ENCODE peak calls at places on chromosomes 2 and 18, in eight cellular contexts. R is RWPE1; V is effector memory CD4-positive, alpha-beta T cell; G is adrenal gland; M is ovary; L is SJSA1; J is left ventricle myocardium inferior; Z is heart left ventricle. H is an unnamed sample.

GRCh38 chr2:42975358-42975717 is 183.0 kb upstream of the HAAO start:
- DNase-seq in R (no peak), V (no peak), G (no peak), M (no peak), L (no peak), J (no peak), Z (no peak), H (no peak)

GRCh38 chr2:134955744-134956143 is 37.1 kb downstream of the CCNT2 start:
- DNase-seq in R (no peak), V (no peak), G (no peak), M (no peak), L (no peak), J (no peak), Z (no peak), H (no peak)

GRCh38 chr2:166091439-166091838 is 36.4 kb downstream of the SCN1A start:
- DNase-seq in R (no peak), V (no peak), G (no peak), M (no peak), L (no peak), J (no peak), Z (no peak), H (no peak)

GRCh38 chr2:71856709-71857525 is 290.7 kb downstream of the CYP26B1 start:
- DNase-seq in R (peak; percentile 46), V (no peak), G (no peak), M (no peak), L (no peak), J (no peak), Z (no peak), H (no peak)

GRCh38 chr2:97728091-97728596 is 14.8 kb downstream of the ZAP70 start:
- DNase-seq in R (peak; percentile 64), V (no peak), G (no peak), M (no peak), L (no peak), J (peak; percentile 57), Z (no peak), H (no peak)

GRCh38 chr2:33521791-33522281 is 45.4 kb downstream of the RASGRP3 start:
- DNase-seq in R (no peak), V (no peak), G (no peak), M (no peak), L (no peak), J (no peak), Z (peak; percentile 18), H (no peak)

GRCh38 chr2:196586511-196586991 is 53.0 kb upstream of the CCDC150 start:
- DNase-seq in R (peak; percentile 42), V (no peak), G (no peak), M (no peak), L (no peak), J (no peak), Z (no peak), H (no peak)

GRCh38 chr2:122028371-122029102 is 273.1 kb downstream of the TSN start:
- DNase-seq in R (peak; percentile 85), V (no peak), G (no peak), M (no peak), L (no peak), J (no peak), Z (no peak), H (no peak)

GRCh38 chr18:11761553-11761952 is 72.5 kb downstream of the GNAL start:
- DNase-seq in R (no peak), V (no peak), G (no peak), M (no peak), L (no peak), J (no peak), Z (no peak), H (no peak)

GRCh38 chr2:17591846-17592245 is 51.4 kb downstream of the VSNL1 start:
- DNase-seq in R (no peak), V (no peak), G (no peak), M (no peak), L (no peak), J (no peak), Z (no peak), H (no peak)

GRCh38 chr2:218648473-218649100 is 10.8 kb downstream of the ZNF142 start:
- DNase-seq in R (peak; percentile 60), V (no peak), G (peak; percentile 46), M (no peak), L (peak; percentile 63), J (no peak), Z (no peak), H (peak; percentile 74)

GRCh38 chr2:84846041-84846663 is 34.7 kb downstream of the TRABD2A start:
- DNase-seq in R (no peak), V (peak; percentile 18), G (no peak), M (no peak), L (no peak), J (no peak), Z (no peak), H (no peak)

GRCh38 chr2:66926594-66927112 is 470.5 kb upstream of the ETAA1 start:
- DNase-seq in R (no peak), V (no peak), G (no peak), M (no peak), L (no peak), J (no peak), Z (no peak), H (no peak)

GRCh38 chr2:177796644-177797415 is 275.7 kb downstream of the PDE11A start:
- DNase-seq in R (no peak), V (no peak), G (no peak), M (no peak), L (no peak), J (peak; percentile 26), Z (no peak), H (no peak)

GRCh38 chr2:95056461-95057459 is 31.3 kb downstream of the MAL start:
- DNase-seq in R (no peak), V (no peak), G (no peak), M (no peak), L (no peak), J (no peak), Z (no peak), H (peak; percentile 29)

GRCh38 chr2:101063753-101064502 is 61.8 kb downstream of the RPL31 start:
- DNase-seq in R (no peak), V (no peak), G (no peak), M (no peak), L (no peak), J (no peak), Z (no peak), H (no peak)

GRCh38 chr2:238325694-238326093 is 5.4 kb downstream of the TRAF3IP1 start:
- DNase-seq in R (no peak), V (no peak), G (no peak), M (no peak), L (no peak), J (no peak), Z (no peak), H (no peak)

GRCh38 chr2:238320246-238320647 is at the start of gene TRAF3IP1:
- DNase-seq in R (peak; percentile 93), V (peak; percentile 77), G (peak; percentile 97), M (peak; percentile 94), L (peak; percentile 89), J (peak; percentile 95), Z (peak; percentile 95), H (peak; percentile 95)

GRCh38 chr2:238322001-238322411 is 1.7 kb downstream of the TRAF3IP1 start:
- DNase-seq in R (no peak), V (no peak), G (no peak), M (no peak), L (no peak), J (no peak), Z (no peak), H (no peak)

GRCh38 chr2:238320648-238321281 is 447 bp downstream of the TRAF3IP1 start:
- DNase-seq in R (peak; percentile 44), V (no peak), G (peak; percentile 27), M (peak; percentile 20), L (no peak), J (peak; percentile 21), Z (no peak), H (no peak)

DNA sequence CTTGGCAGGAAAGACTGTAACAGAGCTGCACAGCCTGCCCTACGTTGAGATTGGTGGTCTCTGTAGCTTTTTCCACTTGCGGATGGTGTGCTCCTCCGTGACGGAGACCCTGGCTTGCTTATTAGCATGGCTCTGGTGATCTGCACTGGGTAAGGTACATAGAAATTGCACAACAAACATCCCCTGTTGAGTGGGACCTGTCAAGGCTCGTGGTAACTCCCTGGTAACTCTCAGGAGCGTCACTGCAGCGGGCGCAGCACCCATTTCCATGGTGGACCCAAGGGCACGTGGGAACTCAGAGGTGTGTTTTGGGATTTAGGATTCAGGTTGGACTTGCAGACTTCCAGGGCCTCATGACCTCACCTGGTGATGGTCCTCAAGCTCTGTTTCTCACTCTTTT is 1.1 kb downstream of the TRAF3IP1 start:
- DNase-seq in R (no peak), V (no peak), G (no peak), M (no peak), L (no peak), J (no peak), Z (no peak), H (no peak)
- H3K27ac ChIP-seq in R (peak overlapping the region; percentile 79), V (no peak overlapping the region), G (no peak overlapping the region), M (no peak overlapping the region), L (no peak overlapping the region), J (no peak overlapping the region), Z (no peak overlapping the region), H (no peak overlapping the region)

DNA sequence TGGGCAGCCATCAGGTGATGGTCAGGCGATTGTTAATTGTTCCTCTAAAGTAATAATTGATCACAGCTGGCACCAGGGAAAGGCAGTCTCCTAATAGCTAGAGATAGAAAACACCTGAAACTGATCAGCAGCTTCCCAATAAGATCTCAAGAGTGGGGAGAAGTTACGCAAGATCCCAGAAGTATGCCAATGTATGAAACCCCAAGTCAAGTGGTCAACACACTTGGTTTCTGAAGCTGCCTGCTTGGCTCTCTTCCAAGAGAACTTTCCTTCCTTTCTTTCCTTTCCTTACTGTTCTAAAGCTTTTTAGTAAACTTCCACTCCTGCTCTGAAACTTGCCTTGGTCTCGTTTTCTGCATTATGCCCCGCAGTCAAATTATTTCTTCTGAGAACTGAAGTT is 201.6 kb upstream of the SKOR2 start:
- DNase-seq in R (no peak), V (no peak), G (no peak), M (no peak), L (no peak), J (no peak), Z (no peak), H (no peak)
- H3K27ac ChIP-seq in R (no peak overlapping the region), V (no peak overlapping the region), G (no peak overlapping the region), M (no peak overlapping the region), L (no peak overlapping the region), J (no peak overlapping the region), Z (no peak overlapping the region), H (no peak overlapping the region)

DNA sequence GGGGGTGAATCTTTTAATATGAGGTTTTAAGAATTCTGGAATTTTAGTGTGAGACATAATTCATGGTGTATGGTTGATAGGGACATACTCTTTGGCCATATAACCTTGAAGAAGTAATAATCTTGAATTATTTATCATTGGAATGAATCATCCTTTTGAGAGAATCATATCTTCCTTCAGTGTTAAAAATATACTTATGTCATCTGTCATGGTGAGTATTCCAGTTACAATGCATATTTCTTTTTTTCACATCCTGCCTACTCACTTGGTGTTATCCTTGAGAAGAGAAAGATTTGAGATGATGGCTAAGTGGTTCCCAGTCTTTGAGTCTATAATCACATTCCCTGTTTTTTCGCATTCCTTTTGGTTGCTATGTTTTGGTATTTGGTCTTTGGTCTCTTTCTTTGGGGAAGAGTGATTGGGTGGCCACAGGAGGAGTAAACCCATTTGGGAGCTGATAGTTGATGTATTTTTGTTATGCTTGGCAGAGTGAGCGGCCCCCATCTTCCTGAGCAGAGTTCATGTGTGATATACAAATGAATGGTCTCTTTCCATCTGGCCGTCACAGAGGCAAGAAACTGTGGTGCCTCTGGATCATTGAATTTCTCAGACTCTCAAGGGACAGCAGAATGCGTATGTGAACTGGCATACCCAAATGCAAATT is 21.6 kb downstream of the ASAP2 start:
- DNase-seq in R (no peak), V (no peak), G (no peak), M (no peak), L (no peak), J (no peak), Z (no peak), H (no peak)
- H3K27ac ChIP-seq in R (no peak overlapping the region), V (no peak overlapping the region), G (peak overlapping the region; percentile 35), M (no peak overlapping the region), L (peak overlapping the region; percentile 43), J (peak overlapping the region; percentile 90), Z (peak overlapping the region; percentile 20), H (no peak overlapping the region)

GRCh38 chr2:96321230-96322103 is 3.6 kb upstream of the ITPRIPL1 start:
- DNase-seq in R (no peak), V (peak; percentile 74), G (peak; percentile 29), M (no peak), L (no peak), J (peak; percentile 50), Z (peak; percentile 71), H (peak; percentile 43)
- H3K27ac ChIP-seq in R (no peak overlapping the region), V (peak overlapping the region; percentile 74), G (no peak overlapping the region), M (no peak overlapping the region), L (no peak overlapping the region), J (peak overlapping the region; percentile 78), Z (peak overlapping the region; percentile 35), H (peak overlapping the region; percentile 33)